ENCODE peak calls at places on chromosomes 6 and 20, in seven cellular contexts. Q is H1; D is kidney; W is brain microvascular endothelial cell; S is neural progenitor cell; M is right lobe of liver; R is CD4-positive, alpha-beta T cell. L is an unnamed sample.

GRCh38 chr6:79077680-79078056 is 386 bp downstream of the PHIP start:
- DNase-seq in W (no peak), D (no peak), R (peak; percentile 42), M (no peak), Q (no peak), S (no peak), L (no peak)

GRCh38 chr6:99416226-99416625 is 8.9 kb downstream of the PNISR start:
- DNase-seq in M (no peak), W (no peak), D (no peak), Q (no peak), S (no peak), R (no peak), L (no peak)

GRCh38 chr20:63884506-63885263 is 10.2 kb upstream of the DNAJC5 start:
- DNase-seq in Q (no peak), D (no peak), W (no peak), R (no peak), M (peak; percentile 83), S (no peak), L (no peak)

GRCh38 chr20:14700641-14700965 is 363.2 kb upstream of the FLRT3 start:
- DNase-seq in R (no peak), D (no peak), M (no peak), S (no peak), W (no peak), Q (no peak), L (peak; percentile 69)

GRCh38 chr6:44004625-44005506 is 122.4 kb downstream of the MRPL14 start:
- DNase-seq in D (peak; percentile 58), M (no peak), W (no peak), Q (no peak), R (no peak), S (no peak), L (peak; percentile 54)

GRCh38 chr6:43742285-43742684 is 27.7 kb upstream of the VEGFA start:
- DNase-seq in D (no peak), W (no peak), Q (no peak), R (no peak), M (no peak), S (no peak), L (no peak)

GRCh38 chr6:20704325-20704724 is 170.1 kb downstream of the CDKAL1 start:
- DNase-seq in M (no peak), Q (no peak), W (no peak), D (no peak), R (no peak), S (no peak), L (no peak)

GRCh38 chr20:36277546-36277945 is 28.6 kb upstream of the DLGAP4 start:
- DNase-seq in S (no peak), Q (no peak), R (no peak), M (no peak), W (no peak), D (no peak), L (no peak)

GRCh38 chr6:139473731-139474130 is 99.3 kb upstream of the CITED2 start:
- DNase-seq in D (no peak), W (no peak), Q (no peak), S (no peak), R (no peak), M (no peak), L (no peak)

GRCh38 chr6:51618563-51618962 is 468.9 kb downstream of the PKHD1 start:
- DNase-seq in D (no peak), S (peak; percentile 48), M (no peak), Q (no peak), W (no peak), R (no peak), L (no peak)
- TF ChIP-seq CTCF in D (no peak), S (peak; percentile 57), M (peak; percentile 50), Q (no peak), W (no peak), R (no peak), L (no peak)

GRCh38 chr6:150670311-150670710 is 70.6 kb downstream of the PLEKHG1 start:
- DNase-seq in D (no peak), W (no peak), Q (no peak), S (no peak), M (no peak), R (no peak), L (no peak)
- TF ChIP-seq CTCF in D (no peak), W (no peak), Q (no peak), S (peak; percentile 22), M (no peak), R (no peak), L (no peak)

GRCh38 chr6:108497883-108498282 is 62.8 kb upstream of the FOXO3 start:
- DNase-seq in W (peak; percentile 53), D (no peak), R (no peak), Q (no peak), M (no peak), S (peak; percentile 73), L (no peak)

GRCh38 chr6:108489699-108490098 is 71.0 kb upstream of the FOXO3 start:
- DNase-seq in M (no peak), D (no peak), R (no peak), Q (no peak), W (no peak), S (no peak), L (no peak)

GRCh38 chr6:108494434-108494833 is 66.3 kb upstream of the FOXO3 start:
- DNase-seq in W (no peak), M (no peak), R (no peak), S (no peak), D (no peak), Q (no peak), L (no peak)

DNA sequence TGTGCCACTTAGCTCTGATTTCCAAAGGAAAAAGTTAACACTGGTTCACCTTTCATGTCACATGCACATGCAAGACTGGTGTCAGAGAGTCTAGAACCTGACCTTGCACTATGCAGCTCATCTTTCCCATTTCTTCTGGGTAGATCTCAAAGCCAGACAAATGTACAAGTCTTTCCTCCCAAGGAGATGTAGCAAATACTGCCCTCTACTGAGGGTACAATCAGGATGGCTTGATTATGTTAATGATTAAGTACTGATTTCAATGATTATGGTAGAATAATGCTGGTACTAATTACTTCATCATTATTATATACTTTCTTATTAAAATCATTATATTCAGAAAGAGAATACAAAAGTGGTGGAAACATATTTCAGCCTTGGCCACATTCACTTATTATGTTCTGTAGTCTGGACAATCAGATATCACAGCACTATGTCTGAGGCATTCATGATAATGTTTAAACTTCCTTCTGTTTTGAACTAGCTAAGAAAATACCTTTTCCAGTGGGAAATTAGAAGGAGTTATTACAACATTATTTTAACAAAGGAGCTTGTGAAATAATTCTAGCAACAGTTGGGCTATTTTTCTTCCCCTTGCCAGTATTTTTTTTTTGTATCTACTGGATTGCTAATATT is 68.5 kb upstream of the FOXO3 start:
- DNase-seq in R (no peak), Q (no peak), W (peak; percentile 33), M (no peak), S (peak; percentile 54), D (no peak), L (peak; percentile 69)
- TF ChIP-seq CTCF in R (peak; percentile 54), Q (no peak), W (peak; percentile 69), M (peak; percentile 75), S (peak; percentile 74), D (peak; percentile 56), L (peak; percentile 61)

DNA sequence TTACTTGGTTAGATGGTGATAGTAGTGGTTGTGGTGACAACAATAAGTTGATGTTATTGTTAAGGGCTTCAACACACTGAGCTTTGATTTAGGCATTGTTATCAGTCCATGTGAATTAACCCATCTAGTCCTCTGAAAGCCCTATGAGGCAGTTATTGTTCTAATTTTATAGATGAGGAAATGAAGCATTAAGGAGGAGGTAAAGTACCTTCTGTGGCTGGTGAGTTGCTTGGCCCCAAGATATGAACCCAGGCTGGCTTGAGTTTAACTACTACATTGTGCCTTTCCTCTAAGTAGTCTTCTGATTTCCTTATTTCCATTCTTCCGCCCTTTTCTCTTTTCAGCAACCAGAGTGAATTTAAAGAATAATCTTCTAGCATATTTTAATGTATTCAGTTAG is 81.7 kb downstream of the QKI start:
- DNase-seq in Q (no peak), R (no peak), M (no peak), D (no peak), S (no peak), W (no peak), L (no peak)
- TF ChIP-seq CTCF in Q (no peak), R (no peak), M (no peak), D (no peak), S (no peak), W (no peak), L (no peak)

GRCh38 chr20:47788741-47789080 is 3.4 kb upstream of the SULF2 start:
- DNase-seq in S (no peak), Q (no peak), M (no peak), R (no peak), D (peak; percentile 59), W (no peak), L (no peak)

GRCh38 chr20:47785900-47786762 is 850 bp upstream of the SULF2 start:
- DNase-seq in D (peak; percentile 88), Q (no peak), W (peak; percentile 61), S (peak; percentile 88), R (no peak), M (peak; percentile 66), L (peak; percentile 73)

GRCh38 chr20:47784599-47785320 is 521 bp downstream of the SULF2 start:
- DNase-seq in W (no peak), D (peak; percentile 84), R (no peak), M (peak; percentile 60), Q (no peak), S (peak; percentile 72), L (peak; percentile 53)

GRCh38 chr20:47785321-47785899 is at the start of gene SULF2:
- DNase-seq in S (peak; percentile 83), Q (no peak), R (no peak), D (peak; percentile 85), M (no peak), W (no peak), L (peak; percentile 19)

GRCh38 chr20:47786763-47787107 is 1.5 kb upstream of the SULF2 start:
- DNase-seq in M (no peak), R (no peak), S (no peak), W (no peak), D (no peak), Q (no peak), L (no peak)
- TF ChIP-seq CTCF in M (no peak), R (no peak), S (no peak), W (no peak), D (no peak), Q (no peak), L (no peak)

DNA sequence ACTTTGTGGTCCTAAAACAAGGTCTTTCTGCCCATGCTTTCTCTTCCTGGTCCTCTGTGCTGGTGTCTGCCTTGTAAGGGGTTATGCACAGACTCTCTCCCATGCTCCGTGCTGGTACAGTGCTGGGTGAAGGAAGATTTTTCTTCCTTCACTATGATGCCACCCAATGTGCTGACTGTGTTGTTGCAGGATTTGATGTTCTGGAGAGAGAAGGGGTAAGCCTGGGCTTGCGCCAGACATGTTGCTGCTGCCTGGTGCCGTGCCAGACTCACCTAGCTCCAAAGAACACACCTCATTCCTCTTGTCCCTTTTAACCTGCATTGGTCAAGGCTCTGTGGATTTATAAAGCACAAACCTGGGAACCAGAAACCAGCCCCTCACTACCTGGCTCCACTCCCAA is 28.4 kb upstream of the ARMH2 start:
- DNase-seq in S (peak; percentile 10), W (no peak), Q (no peak), M (no peak), R (no peak), D (no peak), L (no peak)
- TF ChIP-seq CTCF in S (no peak), W (no peak), Q (no peak), M (no peak), R (no peak), D (no peak), L (no peak)

GRCh38 chr20:51326241-51326819 is 216.2 kb downstream of the NFATC2 start:
- DNase-seq in M (no peak), S (peak; percentile 82), R (peak; percentile 32), D (no peak), W (peak; percentile 70), Q (no peak), L (peak; percentile 33)
- TF ChIP-seq CTCF in M (peak; percentile 44), S (peak; percentile 85), R (peak; percentile 81), D (peak; percentile 65), W (peak; percentile 73), Q (peak; percentile 74), L (peak; percentile 66)

GRCh38 chr6:159042824-159043181 is 2.0 kb downstream of the TAGAP start:
- DNase-seq in S (no peak), Q (no peak), R (no peak), D (no peak), M (no peak), W (no peak), L (no peak)
- TF ChIP-seq CTCF in S (no peak), Q (no peak), R (peak; percentile 74), D (no peak), M (no peak), W (no peak), L (no peak)